ENCODE peak calls at places on chromosomes 12 and 14, in five cellular contexts. One of them, this sample, is unnamed.

GRCh38 chr14:40368314-40368713 is 936.1 kb upstream of the FBXO33 start:
- DNase-seq in AG09309: no peak
- DNase-seq in GM10248: no peak
- DNase-seq in activated CD4-positive, alpha-beta memory T cell treated with anti-CD3 and anti-CD28 coated beads, Interleukin-2, amount 10 ng/mL, durations not matched to agents 7 days and 5 days: no peak
- DNase-seq in adipocyte: no peak
- DNase-seq in this sample: no peak

GRCh38 chr12:87317302-87317701 is 711.9 kb downstream of the C12orf50 start:
- DNase-seq in AG09309: no peak
- DNase-seq in GM10248: no peak
- DNase-seq in activated CD4-positive, alpha-beta memory T cell treated with anti-CD3 and anti-CD28 coated beads, Interleukin-2, amount 10 ng/mL, durations not matched to agents 7 days and 5 days: no peak
- DNase-seq in adipocyte: no peak
- DNase-seq in this sample: no peak

GRCh38 chr12:119804011-119804641 is 73.0 kb downstream of the CIT start:
- DNase-seq in AG09309: no peak
- DNase-seq in GM10248: no peak
- DNase-seq in activated CD4-positive, alpha-beta memory T cell treated with anti-CD3 and anti-CD28 coated beads, Interleukin-2, amount 10 ng/mL, durations not matched to agents 7 days and 5 days: no peak
- DNase-seq in adipocyte: peak
- DNase-seq in this sample: no peak

GRCh38 chr14:64767215-64767964 is 63.2 kb downstream of the PLEKHG3 start:
- DNase-seq in AG09309: no peak
- DNase-seq in GM10248: no peak
- DNase-seq in activated CD4-positive, alpha-beta memory T cell treated with anti-CD3 and anti-CD28 coated beads, Interleukin-2, amount 10 ng/mL, durations not matched to agents 7 days and 5 days: no peak
- DNase-seq in adipocyte: no peak
- DNase-seq in this sample: no peak

GRCh38 chr14:91369628-91370445 is 47.8 kb downstream of the CCDC88C start:
- DNase-seq in AG09309: no peak
- DNase-seq in GM10248: peak
- DNase-seq in activated CD4-positive, alpha-beta memory T cell treated with anti-CD3 and anti-CD28 coated beads, Interleukin-2, amount 10 ng/mL, durations not matched to agents 7 days and 5 days: no peak
- DNase-seq in adipocyte: peak
- DNase-seq in this sample: no peak

GRCh38 chr14:89911018-89911919 is 43.3 kb downstream of the EFCAB11 start:
- DNase-seq in AG09309: peak
- DNase-seq in GM10248: no peak
- DNase-seq in activated CD4-positive, alpha-beta memory T cell treated with anti-CD3 and anti-CD28 coated beads, Interleukin-2, amount 10 ng/mL, durations not matched to agents 7 days and 5 days: no peak
- DNase-seq in adipocyte: peak
- DNase-seq in this sample: no peak

GRCh38 chr14:87847216-87847615 is 145.8 kb downstream of the GALC start:
- DNase-seq in AG09309: no peak
- DNase-seq in GM10248: no peak
- DNase-seq in activated CD4-positive, alpha-beta memory T cell treated with anti-CD3 and anti-CD28 coated beads, Interleukin-2, amount 10 ng/mL, durations not matched to agents 7 days and 5 days: no peak
- DNase-seq in adipocyte: no peak
- DNase-seq in this sample: no peak

GRCh38 chr14:70904376-70904775 is 2.9 kb upstream of the PCNX1 start:
- DNase-seq in AG09309: no peak
- DNase-seq in GM10248: no peak
- DNase-seq in activated CD4-positive, alpha-beta memory T cell treated with anti-CD3 and anti-CD28 coated beads, Interleukin-2, amount 10 ng/mL, durations not matched to agents 7 days and 5 days: no peak
- DNase-seq in adipocyte: no peak
- DNase-seq in this sample: no peak

GRCh38 chr12:29711381-29711780 is 72.4 kb downstream of the TMTC1 start:
- DNase-seq in AG09309: no peak
- DNase-seq in GM10248: no peak
- DNase-seq in activated CD4-positive, alpha-beta memory T cell treated with anti-CD3 and anti-CD28 coated beads, Interleukin-2, amount 10 ng/mL, durations not matched to agents 7 days and 5 days: no peak
- DNase-seq in adipocyte: no peak
- DNase-seq in this sample: no peak

GRCh38 chr12:31308116-31308515 is 17.8 kb downstream of the SINHCAF start:
- DNase-seq in AG09309: no peak
- DNase-seq in GM10248: no peak
- DNase-seq in activated CD4-positive, alpha-beta memory T cell treated with anti-CD3 and anti-CD28 coated beads, Interleukin-2, amount 10 ng/mL, durations not matched to agents 7 days and 5 days: no peak
- DNase-seq in adipocyte: no peak
- DNase-seq in this sample: no peak

GRCh38 chr12:31227401-31227981 is 98.5 kb downstream of the SINHCAF start:
- DNase-seq in AG09309: no peak
- DNase-seq in GM10248: peak
- DNase-seq in activated CD4-positive, alpha-beta memory T cell treated with anti-CD3 and anti-CD28 coated beads, Interleukin-2, amount 10 ng/mL, durations not matched to agents 7 days and 5 days: no peak
- DNase-seq in adipocyte: no peak
- DNase-seq in this sample: no peak

GRCh38 chr14:94474581-94475031 is 1.4 kb downstream of the SERPINA9 start:
- DNase-seq in AG09309: no peak
- DNase-seq in GM10248: no peak
- DNase-seq in activated CD4-positive, alpha-beta memory T cell treated with anti-CD3 and anti-CD28 coated beads, Interleukin-2, amount 10 ng/mL, durations not matched to agents 7 days and 5 days: no peak
- DNase-seq in adipocyte: no peak
- DNase-seq in this sample: no peak

GRCh38 chr12:52646613-52647012 is 5.4 kb downstream of the KRT2 start:
- DNase-seq in AG09309: no peak
- DNase-seq in GM10248: no peak
- DNase-seq in activated CD4-positive, alpha-beta memory T cell treated with anti-CD3 and anti-CD28 coated beads, Interleukin-2, amount 10 ng/mL, durations not matched to agents 7 days and 5 days: no peak
- DNase-seq in adipocyte: no peak
- DNase-seq in this sample: no peak

GRCh38 chr14:102824832-102825231 is 47.6 kb downstream of the TRAF3 start:
- DNase-seq in AG09309: no peak
- DNase-seq in GM10248: no peak
- DNase-seq in activated CD4-positive, alpha-beta memory T cell treated with anti-CD3 and anti-CD28 coated beads, Interleukin-2, amount 10 ng/mL, durations not matched to agents 7 days and 5 days: no peak
- DNase-seq in adipocyte: peak
- DNase-seq in this sample: no peak

GRCh38 chr12:94793191-94793595 is 142.8 kb upstream of the TMCC3 start:
- DNase-seq in AG09309: no peak
- DNase-seq in GM10248: no peak
- DNase-seq in activated CD4-positive, alpha-beta memory T cell treated with anti-CD3 and anti-CD28 coated beads, Interleukin-2, amount 10 ng/mL, durations not matched to agents 7 days and 5 days: no peak
- DNase-seq in adipocyte: peak
- DNase-seq in this sample: no peak

GRCh38 chr12:89750821-89751227 is 42.2 kb upstream of the ATP2B1 start:
- DNase-seq in AG09309: no peak
- DNase-seq in GM10248: no peak
- DNase-seq in activated CD4-positive, alpha-beta memory T cell treated with anti-CD3 and anti-CD28 coated beads, Interleukin-2, amount 10 ng/mL, durations not matched to agents 7 days and 5 days: no peak
- DNase-seq in adipocyte: peak
- DNase-seq in this sample: no peak

GRCh38 chr14:22900088-22900799 is 17.2 kb downstream of the REM2 start:
- DNase-seq in AG09309: no peak
- DNase-seq in GM10248: peak
- DNase-seq in activated CD4-positive, alpha-beta memory T cell treated with anti-CD3 and anti-CD28 coated beads, Interleukin-2, amount 10 ng/mL, durations not matched to agents 7 days and 5 days: peak
- DNase-seq in adipocyte: peak
- DNase-seq in this sample: peak

GRCh38 chr14:79090781-79091180 is 920.6 kb downstream of the NRXN3 start:
- DNase-seq in AG09309: no peak
- DNase-seq in GM10248: no peak
- DNase-seq in activated CD4-positive, alpha-beta memory T cell treated with anti-CD3 and anti-CD28 coated beads, Interleukin-2, amount 10 ng/mL, durations not matched to agents 7 days and 5 days: no peak
- DNase-seq in adipocyte: no peak
- DNase-seq in this sample: no peak

GRCh38 chr12:102526701-102527100 is 46.3 kb upstream of the IGF1 start:
- DNase-seq in AG09309: no peak
- DNase-seq in GM10248: no peak
- DNase-seq in activated CD4-positive, alpha-beta memory T cell treated with anti-CD3 and anti-CD28 coated beads, Interleukin-2, amount 10 ng/mL, durations not matched to agents 7 days and 5 days: no peak
- DNase-seq in adipocyte: peak
- DNase-seq in this sample: no peak

GRCh38 chr14:61140872-61141271 is 140.3 kb downstream of the TMEM30B start:
- DNase-seq in AG09309: peak
- DNase-seq in GM10248: no peak
- DNase-seq in activated CD4-positive, alpha-beta memory T cell treated with anti-CD3 and anti-CD28 coated beads, Interleukin-2, amount 10 ng/mL, durations not matched to agents 7 days and 5 days: no peak
- DNase-seq in adipocyte: peak
- DNase-seq in this sample: no peak

GRCh38 chr12:49702676-49703228 is 4.5 kb downstream of the FMNL3 start:
- DNase-seq in AG09309: no peak
- DNase-seq in GM10248: no peak
- DNase-seq in activated CD4-positive, alpha-beta memory T cell treated with anti-CD3 and anti-CD28 coated beads, Interleukin-2, amount 10 ng/mL, durations not matched to agents 7 days and 5 days: no peak
- DNase-seq in adipocyte: peak
- DNase-seq in this sample: no peak

GRCh38 chr14:45426685-45427282 is 173.8 kb upstream of the MIS18BP1 start:
- DNase-seq in AG09309: peak
- DNase-seq in GM10248: peak
- DNase-seq in activated CD4-positive, alpha-beta memory T cell treated with anti-CD3 and anti-CD28 coated beads, Interleukin-2, amount 10 ng/mL, durations not matched to agents 7 days and 5 days: no peak
- DNase-seq in adipocyte: peak
- DNase-seq in this sample: peak

GRCh38 chr14:80930836-80931389 is 10.6 kb downstream of the CEP128 start:
- DNase-seq in AG09309: peak
- DNase-seq in GM10248: peak
- DNase-seq in activated CD4-positive, alpha-beta memory T cell treated with anti-CD3 and anti-CD28 coated beads, Interleukin-2, amount 10 ng/mL, durations not matched to agents 7 days and 5 days: peak
- DNase-seq in adipocyte: no peak
- DNase-seq in this sample: peak

This sample was measured in RPMI8226.